ENCODE peak calls at places on chromosome 4, in eight cellular contexts. Z is right lobe of liver, Y is transverse colon, J is H1, F is gastrocnemius medialis, L is HepG2, T is tibial nerve, S is A549. C is an unnamed sample. For H3K4me1, the result is how much of the 10 kb centered on the place peaks cover.

GRCh38 chr4:11628093-11628725 is 199.5 kb upstream of the HS3ST1 start:
- DNase-seq in J (no peak), T (no peak), S (no peak), F (no peak), L (no peak), Z (no peak), Y (no peak), C (no peak)

GRCh38 chr4:183823394-183823793 is 81.7 kb upstream of the STOX2 start:
- DNase-seq in Z (no peak), J (no peak), T (peak), Y (peak), F (peak), L (no peak), S (no peak), C (peak)

GRCh38 chr4:111542056-111542455 is 603.2 kb upstream of the FAM241A start:
- DNase-seq in Y (no peak), L (no peak), S (no peak), Z (no peak), F (no peak), J (no peak), T (no peak), C (no peak)

GRCh38 chr4:25786497-25787065 is 76.2 kb downstream of the SEL1L3 start:
- DNase-seq in S (no peak), J (no peak), Y (no peak), T (no peak), F (no peak), L (no peak), Z (no peak), C (no peak)

GRCh38 chr4:186717556-186717955 is 6.1 kb downstream of the FAT1 start:
- DNase-seq in L (no peak), Z (no peak), T (no peak), J (no peak), Y (no peak), S (no peak), F (no peak), C (no peak)

GRCh38 chr4:64022560-64022959 is 386.7 kb downstream of the TECRL start:
- DNase-seq in Y (no peak), T (no peak), S (no peak), L (no peak), J (no peak), Z (no peak), F (no peak), C (no peak)

GRCh38 chr4:152536545-152537182 is 772 bp upstream of the FBXW7 start:
- DNase-seq in T (peak), F (no peak), J (no peak), Z (no peak), S (peak), L (peak), Y (peak), C (no peak)

GRCh38 chr4:27176400-27176799 is 315.8 kb downstream of the STIM2 start:
- DNase-seq in J (peak), F (no peak), T (no peak), L (peak), S (no peak), Z (no peak), Y (peak), C (no peak)

GRCh38 chr4:158671665-158671914 is at the start of gene C4orf46:
- DNase-seq in J (peak), T (no peak), Z (no peak), Y (no peak), S (no peak), L (no peak), F (no peak), C (no peak)
- TF ChIP-seq POLR2A in J (peak), T (no peak), Z (no peak), Y (no peak), S (no peak), L (peak), F (no peak), C (no peak)

GRCh38 chr4:108169639-108170038 is 907 bp upstream of the LEF1 start:
- DNase-seq in L (no peak), T (no peak), Y (no peak), S (no peak), F (no peak), J (no peak), Z (no peak), C (no peak)
- H3K4me3 ChIP-seq in L (no peak), T (no peak), Y (no peak), S (no peak), F (no peak), J (peak), Z (no peak), C (no peak)

GRCh38 chr4:173235050-173235449 is 66.4 kb downstream of the GALNT7 start:
- DNase-seq in F (no peak), Y (no peak), J (no peak), T (no peak), Z (no peak), S (no peak), L (no peak), C (no peak)
- H3K4me1 ChIP-seq in F (under half), Y (under half), J (under half), T (under half), Z (under half), S (under half), L (under half), C (under half)

GRCh38 chr4:40702137-40702799 is 47.5 kb upstream of the NSUN7 start:
- DNase-seq in F (no peak), Y (no peak), Z (no peak), J (no peak), T (no peak), L (no peak), S (no peak), C (no peak)

GRCh38 chr4:40702800-40703151 is 47.0 kb upstream of the NSUN7 start:
- DNase-seq in L (no peak), J (no peak), Y (no peak), Z (no peak), F (no peak), T (no peak), S (no peak), C (no peak)

GRCh38 chr4:40699648-40700047 is 50.1 kb upstream of the NSUN7 start:
- DNase-seq in T (no peak), Y (no peak), J (no peak), L (no peak), F (no peak), S (no peak), Z (no peak), C (no peak)

GRCh38 chr4:40693946-40694345 is 55.8 kb upstream of the NSUN7 start:
- DNase-seq in Y (no peak), T (no peak), S (no peak), J (no peak), Z (no peak), L (no peak), F (no peak), C (no peak)

DNA sequence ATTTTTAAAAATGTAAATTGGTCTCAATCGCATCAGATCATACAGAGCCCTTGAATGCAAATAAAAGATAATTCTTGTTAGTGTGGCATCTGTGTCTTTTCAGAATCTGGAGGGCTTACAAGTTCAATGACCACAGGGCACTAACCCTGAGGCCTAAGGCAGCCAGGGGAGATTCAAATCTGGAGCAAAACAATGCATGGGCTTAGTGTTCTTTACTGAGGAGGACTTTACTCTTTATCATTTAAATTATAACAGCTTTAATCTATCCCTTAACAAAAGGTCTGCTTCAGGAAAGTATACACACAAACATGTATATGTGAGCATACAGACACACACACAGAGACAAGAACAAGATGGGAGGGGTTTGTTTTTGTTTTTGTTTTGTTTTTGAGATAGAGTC is 51.0 kb upstream of the NSUN7 start:
- DNase-seq in Y (no peak), J (no peak), S (no peak), Z (no peak), T (no peak), F (no peak), L (no peak), C (no peak)
- TF ChIP-seq POLR2A in Y (no peak), J (no peak), S (no peak), Z (no peak), T (no peak), F (no peak), L (no peak), C (no peak)

GRCh38 chr4:181685461-181685860 is 557.7 kb upstream of the TENM3 start:
- DNase-seq in L (no peak), T (no peak), F (no peak), Y (no peak), Z (no peak), S (no peak), J (no peak), C (no peak)
- H3K4me3 ChIP-seq in L (no peak), T (no peak), F (no peak), Y (no peak), Z (no peak), S (no peak), J (no peak), C (no peak)

GRCh38 chr4:86271057-86271456 is 88.8 kb downstream of the MAPK10 start:
- DNase-seq in J (no peak), Y (no peak), S (no peak), T (no peak), L (no peak), F (no peak), Z (no peak), C (no peak)
- H3K4me1 ChIP-seq in J (under half), Y (under half), S (under half), T (under half), L (under half), F (under half), Z (under half), C (under half)

GRCh38 chr4:6783111-6783981 is 819 bp downstream of the KIAA0232 start:
- DNase-seq in Y (peak), S (peak), T (peak), J (peak), F (peak), Z (peak), L (peak), C (peak)
- TF ChIP-seq POLR2A in Y (peak), S (peak), T (peak), J (no peak), F (peak), Z (peak), L (no peak), C (peak)

DNA sequence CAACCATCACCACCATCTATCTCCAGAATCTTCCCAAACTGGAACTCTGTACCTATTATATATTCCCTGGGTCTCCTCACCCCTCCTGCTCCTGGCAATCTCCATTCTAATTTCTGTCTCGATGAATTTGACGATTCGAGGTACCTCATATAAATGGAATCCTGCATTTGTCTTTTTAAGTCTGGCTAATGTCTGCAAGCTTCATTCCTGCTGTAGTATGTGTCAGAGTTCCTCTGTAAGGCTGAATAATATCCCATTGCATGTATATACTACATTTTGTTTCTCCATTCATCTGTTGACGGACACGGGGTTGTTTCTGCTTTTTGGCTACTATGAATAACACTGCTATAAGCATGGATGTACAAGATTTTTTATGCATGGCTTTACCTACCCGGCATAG is 19.5 kb downstream of the PRKG2 start:
- DNase-seq in T (no peak), Z (no peak), J (no peak), L (no peak), F (no peak), S (no peak), Y (no peak), C (no peak)
- H3K4me3 ChIP-seq in T (no peak), Z (no peak), J (no peak), L (no peak), F (no peak), S (no peak), Y (no peak), C (no peak)

DNA sequence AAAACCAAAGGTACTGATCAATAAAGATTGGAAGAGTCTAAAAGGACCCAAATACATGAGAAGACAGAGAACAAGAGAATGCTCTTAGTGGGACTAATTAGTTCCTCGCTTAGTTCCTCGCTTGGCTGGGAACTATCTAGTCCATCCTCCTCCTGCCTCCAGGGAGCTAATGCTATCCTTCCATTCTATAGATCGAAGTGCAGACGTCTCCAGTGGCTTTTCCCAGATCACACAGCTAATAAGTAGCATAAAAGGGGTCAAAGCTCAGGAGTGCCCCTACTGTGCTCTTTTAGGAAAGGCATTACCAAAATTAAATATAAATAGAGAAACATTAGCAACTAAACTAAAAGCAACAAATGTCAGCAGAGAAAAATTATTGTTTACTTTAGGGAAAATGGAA is 42.3 kb upstream of the PPARGC1A start:
- DNase-seq in J (no peak), F (no peak), Y (no peak), Z (no peak), S (no peak), T (no peak), L (no peak), C (no peak)
- H3K4me1 ChIP-seq in J (under half), F (half or more), Y (under half), Z (under half), S (under half), T (under half), L (under half), C (under half)

GRCh38 chr4:107166181-107166580 is 130.1 kb upstream of the DKK2 start:
- DNase-seq in J (no peak), T (no peak), L (no peak), S (no peak), F (no peak), Z (no peak), Y (no peak), C (no peak)

GRCh38 chr4:107167051-107167450 is 130.9 kb upstream of the DKK2 start:
- DNase-seq in J (no peak), S (no peak), F (no peak), L (no peak), T (no peak), Y (no peak), Z (no peak), C (no peak)

GRCh38 chr4:107164962-107165361 is 128.8 kb upstream of the DKK2 start:
- DNase-seq in F (no peak), L (no peak), Z (no peak), J (no peak), S (no peak), Y (no peak), T (no peak), C (no peak)
- TF ChIP-seq POLR2A in F (no peak), L (no peak), Z (no peak), J (no peak), S (no peak), Y (no peak), T (no peak), C (no peak)